ENCODE peak calls at places on chromosome 6, in six cellular contexts. Q is CD8-positive, alpha-beta T cell; S is ascending aorta; L is cardiac muscle cell; U is astrocyte; T is uterus. E is an unnamed sample. For H3K27me3, the result is how much of the 10 kb centered on the place peaks cover.

GRCh38 chr6:133312006-133312405 is 70.8 kb downstream of the EYA4 start:
- DNase-seq in L (no peak), T (no peak), U (no peak), Q (no peak), S (no peak), E (no peak)

GRCh38 chr6:159953091-159953581 is 15.7 kb upstream of the IGF2R start:
- DNase-seq in U (no peak), S (no peak), L (peak), Q (no peak), T (no peak), E (peak)

GRCh38 chr6:56220078-56220477 is 27.3 kb downstream of the COL21A1 start:
- DNase-seq in T (no peak), L (no peak), U (no peak), S (no peak), Q (no peak), E (peak)

GRCh38 chr6:51934098-51934497 is 153.3 kb downstream of the PKHD1 start:
- DNase-seq in U (no peak), T (no peak), Q (no peak), S (no peak), L (no peak), E (peak)

GRCh38 chr6:73121421-73121993 is 103.8 kb downstream of the KHDC1L start:
- DNase-seq in T (no peak), L (peak), Q (no peak), S (no peak), U (peak), E (peak)

GRCh38 chr6:157982297-157982579 is 575 bp downstream of the SYNJ2 start:
- DNase-seq in S (no peak), U (no peak), Q (peak), L (peak), T (no peak), E (no peak)

GRCh38 chr6:31651602-31652191 is 764 bp downstream of the BAG6 start:
- DNase-seq in T (no peak), Q (no peak), S (no peak), U (peak), L (peak), E (peak)

GRCh38 chr6:33607784-33608161 is 13.3 kb upstream of the ITPR3 start:
- DNase-seq in U (no peak), S (no peak), Q (no peak), T (no peak), L (no peak), E (peak)

GRCh38 chr6:109336221-109336955 is 45.9 kb downstream of the CD164 start:
- DNase-seq in T (no peak), U (no peak), L (peak), S (no peak), Q (no peak), E (peak)

GRCh38 chr6:47581591-47581990 is 104.0 kb downstream of the CD2AP start:
- DNase-seq in L (no peak), U (no peak), S (no peak), T (no peak), Q (no peak), E (no peak)

GRCh38 chr6:76817429-76817828 is 645.9 kb downstream of the HTR1B start:
- DNase-seq in L (no peak), Q (no peak), U (no peak), S (no peak), T (no peak), E (no peak)

GRCh38 chr6:55825402-55826051 is 49.9 kb downstream of the BMP5 start:
- DNase-seq in L (peak), U (peak), S (no peak), Q (no peak), T (no peak), E (peak)

GRCh38 chr6:125357515-125358256 is 55.9 kb upstream of the HDDC2 start:
- DNase-seq in S (no peak), Q (no peak), U (peak), L (peak), T (no peak), E (peak)

GRCh38 chr6:105596284-105596755 is 193.4 kb upstream of the PREP start:
- DNase-seq in Q (no peak), T (no peak), U (peak), S (no peak), L (peak), E (peak)

GRCh38 chr6:42338573-42339218 is 113.0 kb downstream of the TRERF1 start:
- DNase-seq in L (peak), Q (no peak), T (no peak), U (peak), S (no peak), E (peak)

GRCh38 chr6:118993803-118994231 is 58.9 kb upstream of the MCM9 start:
- DNase-seq in L (no peak), T (no peak), Q (no peak), U (no peak), S (no peak), E (no peak)

GRCh38 chr6:90569223-90569622 is 17.6 kb downstream of the MAP3K7 start:
- DNase-seq in Q (no peak), U (no peak), T (no peak), S (no peak), L (no peak), E (no peak)

GRCh38 chr6:99282479-99283062 is 66.9 kb downstream of the FAXC start:
- DNase-seq in Q (no peak), S (no peak), T (no peak), L (peak), U (peak), E (peak)

GRCh38 chr6:165963750-165964149 is 203.9 kb downstream of the TBXT start:
- DNase-seq in S (no peak), U (no peak), L (no peak), Q (no peak), T (no peak), E (no peak)

GRCh38 chr6:98137391-98137790 is 697.0 kb upstream of the POU3F2 start:
- DNase-seq in Q (no peak), L (no peak), U (no peak), T (no peak), S (no peak), E (no peak)

GRCh38 chr6:41199427-41200246 is 1.3 kb downstream of the TREML2 start:
- DNase-seq in Q (no peak), L (no peak), U (no peak), S (no peak), T (no peak), E (no peak)

GRCh38 chr6:140774080-140774505 is 1358.6 kb upstream of the GJE1 start:
- DNase-seq in Q (no peak), L (peak), U (peak), T (no peak), S (no peak), E (peak)

GRCh38 chr6:152673233-152673632 is 24.5 kb upstream of the MYCT1 start:
- DNase-seq in U (no peak), T (no peak), Q (no peak), L (peak), S (no peak), E (no peak)

GRCh38 chr6:52552278-52552643 is 24.6 kb downstream of the TRAM2 start:
- DNase-seq in L (no peak), S (peak), T (no peak), U (no peak), Q (no peak), E (peak)

GRCh38 chr6:32622545-32623401 is 14.4 kb upstream of the HLA-DQA1 start:
- DNase-seq in T (peak), L (peak), S (no peak), Q (peak), U (peak), E (peak)

GRCh38 chr6:14863896-14864850 is 381.7 kb upstream of the JARID2 start:
- DNase-seq in Q (no peak), T (no peak), S (no peak), U (no peak), L (no peak), E (no peak)

GRCh38 chr6:54294965-54295532 is 13.2 kb upstream of the TINAG start:
- DNase-seq in Q (no peak), U (no peak), T (no peak), S (no peak), L (no peak), E (no peak)

GRCh38 chr6:108560463-108561308 is at the start of gene FOXO3:
- DNase-seq in S (peak), Q (peak), T (peak), U (peak), L (peak), E (peak)

GRCh38 chr6:78483546-78483945 is 383.8 kb upstream of the IRAK1BP1 start:
- DNase-seq in Q (no peak), T (no peak), L (no peak), U (peak), S (no peak), E (peak)

GRCh38 chr6:152136449-152136825 is 329.0 kb downstream of the ESR1 start:
- DNase-seq in L (no peak), U (peak), S (no peak), Q (no peak), T (no peak), E (peak)

GRCh38 chr6:109318328-109318876 is 63.9 kb downstream of the CD164 start:
- DNase-seq in S (no peak), Q (no peak), T (no peak), U (no peak), L (no peak), E (no peak)

GRCh38 chr6:23106951-23107350 is 537.6 kb downstream of the HDGFL1 start:
- DNase-seq in Q (no peak), S (no peak), T (no peak), U (peak), L (peak), E (peak)

GRCh38 chr6:117495873-117496272 is 13.4 kb downstream of the DCBLD1 start:
- DNase-seq in T (no peak), S (no peak), U (peak), L (no peak), Q (no peak), E (peak)

GRCh38 chr6:90212274-90212673 is 84.4 kb downstream of the BACH2 start:
- DNase-seq in S (no peak), U (no peak), Q (peak), T (no peak), L (no peak), E (no peak)

GRCh38 chr6:70281923-70282902 is 20.7 kb downstream of the COL9A1 start:
- DNase-seq in U (no peak), Q (no peak), L (peak), T (no peak), S (no peak), E (no peak)
- H3K4me3 ChIP-seq in U (no peak), Q (no peak), L (peak), T (no peak), S (no peak), E (no peak)

GRCh38 chr6:162090734-162091133 is 636.8 kb downstream of the PRKN start:
- DNase-seq in T (no peak), Q (no peak), S (no peak), U (peak), L (peak), E (peak)
- TF ChIP-seq CTCF in T (no peak), Q (no peak), S (no peak), U (no peak), L (no peak), E (no peak)

GRCh38 chr6:35209081-35209480 is 4.7 kb upstream of the SCUBE3 start:
- DNase-seq in Q (no peak), U (no peak), L (no peak), T (no peak), S (no peak), E (no peak)
- H3K27me3 ChIP-seq in Q (under half), U (under half), L (under half), T (under half), S (under half), E (under half)

GRCh38 chr6:136783021-136783420 is 9.3 kb downstream of the MAP3K5 start:
- DNase-seq in L (no peak), Q (no peak), T (no peak), U (no peak), S (no peak), E (no peak)

GRCh38 chr6:136783495-136784270 is 8.6 kb downstream of the MAP3K5 start:
- DNase-seq in U (no peak), T (no peak), Q (no peak), S (no peak), L (no peak), E (no peak)

GRCh38 chr6:136784271-136784664 is 8.0 kb downstream of the MAP3K5 start:
- DNase-seq in L (no peak), Q (no peak), S (no peak), U (no peak), T (no peak), E (no peak)

GRCh38 chr6:136786708-136787107 is 5.6 kb downstream of the MAP3K5 start:
- DNase-seq in S (no peak), L (no peak), Q (no peak), T (no peak), U (no peak), E (no peak)

DNA sequence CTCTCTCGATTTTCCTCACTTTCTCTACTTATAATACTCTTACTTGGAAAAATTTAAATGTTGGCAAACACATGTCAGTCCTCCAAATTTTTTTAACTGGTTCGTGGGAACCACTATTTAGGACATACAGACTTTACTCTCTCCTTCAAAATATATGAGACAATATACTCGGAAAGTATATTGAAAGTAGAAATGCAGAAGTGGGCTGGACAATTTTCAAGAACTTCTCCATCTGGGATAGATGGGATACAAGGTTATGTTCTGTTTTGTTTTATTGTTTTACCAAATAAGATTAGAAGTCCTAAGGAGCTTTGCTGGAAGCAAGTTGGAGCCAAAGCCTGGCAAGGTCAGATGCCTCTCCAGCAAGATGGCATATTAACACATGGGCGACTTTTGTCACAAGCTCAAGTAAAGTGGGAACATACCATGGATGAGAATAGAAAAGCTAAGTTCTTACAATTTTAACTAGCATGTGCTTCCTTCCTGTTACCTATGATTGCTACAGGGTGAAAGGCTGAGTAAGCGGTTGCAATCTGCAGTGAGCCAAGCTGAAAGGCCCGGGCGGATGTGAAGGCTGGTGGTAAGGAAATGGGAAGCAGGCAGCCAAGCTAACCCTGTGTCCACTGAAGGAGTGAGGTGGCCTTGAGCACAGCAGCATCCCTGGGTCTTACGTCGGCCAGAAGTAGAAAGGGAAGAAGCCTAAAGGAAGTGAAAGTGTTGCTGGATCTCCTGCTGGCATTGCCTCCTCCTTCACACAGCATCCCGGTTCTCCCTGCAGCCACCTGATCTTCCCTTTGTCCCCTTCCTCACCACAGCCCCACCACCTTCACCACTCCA is 7.1 kb downstream of the MAP3K5 start:
- DNase-seq in L (peak), T (no peak), U (peak), Q (peak), S (peak), E (peak)
- H3K4me3 ChIP-seq in L (no peak), T (no peak), U (no peak), Q (peak), S (no peak), E (no peak)